ENCODE peak calls at places on chromosomes 4 and X, in nine cellular contexts. X, D, M, E, V, B, F, K and U are unnamed samples.

GRCh38 chrX:25555521-25555920 is 539.8 kb upstream of the ARX start:
- DNase-seq in X (no peak), D (no peak), M (no peak), E (no peak), V (no peak), B (no peak), F (no peak), K (no peak), U (no peak)

GRCh38 chr4:40121515-40121914 is 64.9 kb downstream of the N4BP2 start:
- DNase-seq in X (no peak), D (peak; percentile 96), M (peak; percentile 21), E (no peak), V (peak; percentile 5), B (no peak), F (no peak), K (no peak), U (no peak)

GRCh38 chr4:145042601-145043000 is 55.4 kb downstream of the ANAPC10 start:
- DNase-seq in X (no peak), D (no peak), M (no peak), E (no peak), V (no peak), B (no peak), F (no peak), K (no peak), U (no peak)

GRCh38 chrX:135489542-135489941 is 30.9 kb upstream of the INTS6L start:
- DNase-seq in X (no peak), D (no peak), M (no peak), E (no peak), V (no peak), B (no peak), F (no peak), K (no peak), U (no peak)

GRCh38 chr4:4855293-4856070 is 4.0 kb upstream of the MSX1 start:
- DNase-seq in X (no peak), D (no peak), M (no peak), E (no peak), V (no peak), B (peak; percentile 21), F (peak; percentile 40), K (no peak), U (peak; percentile 20)

GRCh38 chr4:4228356-4228668 is 1.6 kb upstream of the OTOP1 start:
- DNase-seq in X (no peak), D (no peak), M (no peak), E (no peak), V (no peak), B (no peak), F (no peak), K (no peak), U (no peak)

GRCh38 chr4:168766537-168767316 is 243.3 kb downstream of the CBR4 start:
- DNase-seq in X (no peak), D (no peak), M (no peak), E (no peak), V (peak; percentile 38), B (no peak), F (no peak), K (no peak), U (no peak)

GRCh38 chrX:31420711-31421151 is 348.9 kb upstream of the FTHL17 start:
- DNase-seq in X (no peak), D (peak; percentile 23), M (no peak), E (no peak), V (peak; percentile 11), B (no peak), F (no peak), K (no peak), U (no peak)

GRCh38 chr4:6042293-6043063 is 24.2 kb upstream of the C4orf50 start:
- DNase-seq in X (no peak), D (no peak), M (no peak), E (peak; percentile 25), V (no peak), B (no peak), F (no peak), K (no peak), U (no peak)

DNA sequence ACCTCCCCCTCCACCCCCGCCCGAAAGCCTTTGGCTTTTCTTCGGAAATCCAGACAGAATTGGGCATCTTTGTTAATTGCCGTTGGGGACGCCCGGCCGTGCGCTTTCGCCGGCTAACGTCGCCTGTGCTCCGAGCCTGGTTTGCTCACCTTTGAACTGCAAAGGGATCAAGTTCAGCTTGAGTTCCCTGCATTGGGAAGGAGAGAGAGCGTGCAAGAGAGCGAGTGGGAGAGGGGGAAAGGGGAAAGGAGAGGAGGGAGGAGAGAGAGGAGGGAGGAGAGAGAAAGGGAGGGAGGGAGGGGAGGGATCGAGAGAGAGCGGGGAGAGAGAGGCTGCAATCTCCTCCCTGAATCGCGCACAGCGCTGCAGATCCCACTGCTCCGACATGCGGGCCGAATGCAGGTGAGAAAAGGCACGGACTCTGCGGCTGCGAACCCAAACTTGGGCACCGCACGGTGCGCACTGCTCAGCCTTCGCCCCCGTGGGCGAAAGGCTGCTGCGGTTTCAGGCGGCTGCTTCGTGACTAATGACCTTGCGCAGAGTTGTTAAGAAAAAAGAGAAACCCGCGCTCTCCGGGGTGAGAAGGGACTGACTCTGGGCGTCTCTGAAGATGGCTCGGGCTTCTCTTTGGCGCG is at the start of gene PCDH7:
- DNase-seq in X (no peak), D (peak; percentile 59), M (no peak), E (no peak), V (no peak), B (peak; percentile 48), F (no peak), K (peak; percentile 31), U (peak; percentile 28)
- H3K4me3 ChIP-seq in X (no peak within 1 kb of the TSS), D (peak within 1 kb of the TSS; percentile 55), M (peak within 1 kb of the TSS; percentile 13), E (peak within 1 kb of the TSS; percentile 95), V (peak within 1 kb of the TSS; percentile 95), B (peak within 1 kb of the TSS; percentile 36), F (peak within 1 kb of the TSS; percentile 63), K (peak within 1 kb of the TSS; percentile 57), U (peak within 1 kb of the TSS; percentile 45)

GRCh38 chr4:41844327-41844726 is 90.9 kb upstream of the TMEM33 start:
- DNase-seq in X (no peak), D (peak; percentile 12), M (no peak), E (no peak), V (no peak), B (no peak), F (no peak), K (no peak), U (no peak)

GRCh38 chr4:41838590-41838989 is 90.1 kb upstream of the PHOX2B start:
- DNase-seq in X (no peak), D (no peak), M (no peak), E (no peak), V (no peak), B (no peak), F (no peak), K (no peak), U (no peak)

GRCh38 chr4:41835321-41835995 is 86.9 kb upstream of the PHOX2B start:
- DNase-seq in X (no peak), D (no peak), M (no peak), E (no peak), V (no peak), B (no peak), F (no peak), K (no peak), U (no peak)

DNA sequence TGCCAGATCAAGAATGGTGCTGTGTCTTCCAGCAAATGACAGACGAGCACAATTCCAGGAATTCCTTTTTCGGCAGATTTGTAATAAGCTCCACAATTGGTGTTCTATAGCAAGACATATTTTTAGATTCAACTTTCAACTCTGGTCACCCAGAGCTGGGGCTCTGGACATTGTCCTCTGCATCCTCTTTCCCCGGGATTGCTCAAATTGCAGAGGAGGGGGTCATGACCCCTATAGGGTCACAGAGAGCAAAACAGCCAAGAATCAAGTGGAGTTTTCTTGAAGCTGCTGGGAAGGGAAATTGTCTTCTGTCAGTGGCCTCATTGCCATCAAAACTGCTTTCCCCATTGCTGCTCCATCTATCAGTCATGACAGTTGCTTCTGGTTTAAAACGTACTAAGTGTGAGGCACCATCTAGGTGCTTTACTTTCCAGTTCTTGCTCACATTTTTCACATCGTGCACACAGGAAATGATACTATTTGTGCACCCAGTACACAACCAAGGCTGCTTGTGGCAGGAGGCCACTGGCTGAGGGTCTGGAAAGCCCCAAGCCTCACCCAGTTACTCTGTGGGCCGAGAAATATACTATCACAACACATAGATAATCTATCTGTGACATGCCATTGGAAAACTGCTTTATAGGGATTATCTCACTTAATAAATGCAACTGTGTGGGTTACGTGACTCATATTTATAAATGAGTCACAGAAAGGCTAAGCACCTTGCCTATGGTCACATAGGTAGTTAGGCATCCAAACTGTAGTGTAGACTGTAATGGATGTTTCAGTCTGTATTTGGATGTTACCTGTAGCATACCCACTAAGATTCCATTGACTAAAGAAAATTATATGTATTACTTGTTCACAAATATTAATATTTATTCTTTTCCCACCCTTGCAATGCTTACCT is 91.7 kb upstream of the PHOX2B start:
- DNase-seq in X (no peak), D (peak; percentile 77), M (no peak), E (no peak), V (no peak), B (no peak), F (no peak), K (no peak), U (no peak)
- H3K4me3 ChIP-seq in X (no peak overlapping the region), D (no peak overlapping the region), M (no peak overlapping the region), E (no peak overlapping the region), V (no peak overlapping the region), B (no peak overlapping the region), F (no peak overlapping the region), K (no peak overlapping the region), U (no peak overlapping the region)

DNA sequence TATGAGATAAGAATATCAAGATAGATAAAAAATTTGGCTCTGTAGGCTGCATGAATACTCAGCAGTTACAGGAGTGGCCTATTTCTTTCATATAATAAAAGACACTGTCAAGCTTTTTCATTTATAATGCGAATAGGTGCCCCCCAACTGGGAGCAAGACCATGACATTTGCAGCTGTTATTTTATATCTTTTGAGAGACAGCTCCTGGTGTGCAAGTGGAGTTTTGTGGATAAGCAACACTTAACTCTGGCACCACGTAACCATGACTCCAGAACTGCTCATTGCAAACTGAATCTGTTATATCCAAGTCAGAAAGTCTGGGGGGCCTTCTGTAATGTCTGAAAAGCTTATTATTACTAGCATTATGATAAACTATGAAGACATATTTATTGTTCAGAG is 1372.4 kb downstream of the C4orf33 start:
- DNase-seq in X (no peak), D (no peak), M (no peak), E (no peak), V (no peak), B (no peak), F (no peak), K (no peak), U (no peak)
- H3K4me3 ChIP-seq in X (no peak overlapping the region), D (no peak overlapping the region), M (no peak overlapping the region), E (no peak overlapping the region), V (no peak overlapping the region), B (no peak overlapping the region), F (no peak overlapping the region), K (no peak overlapping the region), U (no peak overlapping the region)

GRCh38 chr4:150037251-150037856 is 40.9 kb upstream of the DCLK2 start:
- DNase-seq in X (no peak), D (peak; percentile 76), M (no peak), E (no peak), V (no peak), B (no peak), F (no peak), K (no peak), U (no peak)

GRCh38 chr4:150032541-150032940 is 45.7 kb upstream of the DCLK2 start:
- DNase-seq in X (no peak), D (peak; percentile 25), M (no peak), E (no peak), V (no peak), B (no peak), F (no peak), K (no peak), U (no peak)

GRCh38 chr4:150038335-150039076 is 39.7 kb upstream of the DCLK2 start:
- DNase-seq in X (no peak), D (no peak), M (no peak), E (no peak), V (no peak), B (no peak), F (no peak), K (no peak), U (no peak)

GRCh38 chr4:150033937-150034336 is 44.3 kb upstream of the DCLK2 start:
- DNase-seq in X (no peak), D (peak; percentile 25), M (no peak), E (no peak), V (no peak), B (no peak), F (no peak), K (no peak), U (no peak)

GRCh38 chr4:150033109-150033508 is 45.1 kb upstream of the DCLK2 start:
- DNase-seq in X (no peak), D (no peak), M (no peak), E (no peak), V (no peak), B (no peak), F (no peak), K (no peak), U (no peak)
- H3K4me3 ChIP-seq in X (no peak overlapping the region), D (no peak overlapping the region), M (no peak overlapping the region), E (no peak overlapping the region), V (no peak overlapping the region), B (no peak overlapping the region), F (no peak overlapping the region), K (no peak overlapping the region), U (no peak overlapping the region)